ENCODE peak calls at places on chromosomes 16 and 17, in seven cellular contexts. One of them, this sample, is unnamed.

GRCh38 chr16:57591086-57591869 is 37.2 kb upstream of the ADGRG1 start:
- DNase-seq in testis: peak
- DNase-seq in osteoblast: peak
- DNase-seq in lower lobe of right lung: peak
- DNase-seq in uterus: peak
- DNase-seq in epithelial cell of esophagus: peak
- DNase-seq in heart right ventricle: peak
- DNase-seq in this sample: peak

GRCh38 chr17:37725601-37726146 is 19.2 kb downstream of the HNF1B start:
- DNase-seq in uterus: no peak
- DNase-seq in epithelial cell of esophagus: no peak
- DNase-seq in testis: no peak
- DNase-seq in heart right ventricle: no peak
- DNase-seq in lower lobe of right lung: no peak
- DNase-seq in osteoblast: no peak
- DNase-seq in this sample: no peak

GRCh38 chr16:5455110-5455509 is 357.5 kb upstream of the EEF2KMT start:
- DNase-seq in uterus: no peak
- DNase-seq in epithelial cell of esophagus: no peak
- DNase-seq in lower lobe of right lung: no peak
- DNase-seq in testis: no peak
- DNase-seq in heart right ventricle: no peak
- DNase-seq in osteoblast: no peak
- DNase-seq in this sample: no peak

GRCh38 chr16:50308237-50308965 is 42.0 kb downstream of the ADCY7 start:
- DNase-seq in epithelial cell of esophagus: no peak
- DNase-seq in uterus: peak
- DNase-seq in heart right ventricle: no peak
- DNase-seq in osteoblast: peak
- DNase-seq in lower lobe of right lung: no peak
- DNase-seq in testis: peak
- DNase-seq in this sample: no peak

GRCh38 chr17:1076299-1076981 is 79.5 kb downstream of the TIMM22 start:
- DNase-seq in uterus: no peak
- DNase-seq in osteoblast: no peak
- DNase-seq in heart right ventricle: no peak
- DNase-seq in lower lobe of right lung: peak
- DNase-seq in epithelial cell of esophagus: no peak
- DNase-seq in testis: no peak
- DNase-seq in this sample: no peak

GRCh38 chr17:79721993-79722671 is 8.6 kb upstream of the ENPP7 start:
- DNase-seq in lower lobe of right lung: no peak
- DNase-seq in heart right ventricle: no peak
- DNase-seq in epithelial cell of esophagus: no peak
- DNase-seq in testis: no peak
- DNase-seq in uterus: no peak
- DNase-seq in osteoblast: peak
- DNase-seq in this sample: no peak

GRCh38 chr17:10325036-10325435 is 47.8 kb downstream of the MYH13 start:
- DNase-seq in lower lobe of right lung: no peak
- DNase-seq in osteoblast: no peak
- DNase-seq in testis: no peak
- DNase-seq in epithelial cell of esophagus: no peak
- DNase-seq in heart right ventricle: no peak
- DNase-seq in uterus: no peak
- DNase-seq in this sample: no peak

GRCh38 chr16:81940781-81941560 is 70.3 kb downstream of the SDR42E1 start:
- DNase-seq in lower lobe of right lung: no peak
- DNase-seq in uterus: no peak
- DNase-seq in testis: no peak
- DNase-seq in osteoblast: no peak
- DNase-seq in epithelial cell of esophagus: peak
- DNase-seq in heart right ventricle: no peak
- DNase-seq in this sample: peak

GRCh38 chr16:87713469-87714229 is 52.1 kb downstream of the KLHDC4 start:
- DNase-seq in epithelial cell of esophagus: no peak
- DNase-seq in uterus: no peak
- DNase-seq in heart right ventricle: no peak
- DNase-seq in lower lobe of right lung: no peak
- DNase-seq in testis: no peak
- DNase-seq in osteoblast: no peak
- DNase-seq in this sample: no peak

GRCh38 chr17:29565643-29566472 is 979 bp downstream of the ABHD15 start:
- DNase-seq in epithelial cell of esophagus: peak
- DNase-seq in testis: peak
- DNase-seq in heart right ventricle: peak
- DNase-seq in lower lobe of right lung: peak
- DNase-seq in osteoblast: peak
- DNase-seq in uterus: peak
- DNase-seq in this sample: no peak
- H3K4me3 ChIP-seq in epithelial cell of esophagus: peak
- H3K4me3 ChIP-seq in testis: peak
- H3K4me3 ChIP-seq in heart right ventricle: peak
- H3K4me3 ChIP-seq in lower lobe of right lung: peak
- H3K4me3 ChIP-seq in osteoblast: peak
- H3K4me3 ChIP-seq in uterus: peak
- H3K4me3 ChIP-seq in this sample: peak

GRCh38 chr17:8189711-8190477 is at the start of gene BORCS6:
- DNase-seq in heart right ventricle: peak
- DNase-seq in uterus: peak
- DNase-seq in lower lobe of right lung: peak
- DNase-seq in testis: peak
- DNase-seq in epithelial cell of esophagus: peak
- DNase-seq in osteoblast: peak
- DNase-seq in this sample: peak
- TF ChIP-seq CTCF in heart right ventricle: peak
- TF ChIP-seq CTCF in uterus: peak
- TF ChIP-seq CTCF in lower lobe of right lung: peak
- TF ChIP-seq CTCF in testis: no peak
- TF ChIP-seq CTCF in epithelial cell of esophagus: no peak
- TF ChIP-seq CTCF in osteoblast: no peak
- TF ChIP-seq CTCF in this sample: no peak

GRCh38 chr17:17590141-17590735 is 1.3 kb downstream of the PEMT start:
- DNase-seq in lower lobe of right lung: no peak
- DNase-seq in epithelial cell of esophagus: no peak
- DNase-seq in osteoblast: no peak
- DNase-seq in heart right ventricle: no peak
- DNase-seq in testis: no peak
- DNase-seq in uterus: no peak
- DNase-seq in this sample: no peak
- H3K4me3 ChIP-seq in lower lobe of right lung: peak
- H3K4me3 ChIP-seq in epithelial cell of esophagus: peak
- H3K4me3 ChIP-seq in osteoblast: peak
- H3K4me3 ChIP-seq in heart right ventricle: peak
- H3K4me3 ChIP-seq in testis: peak
- H3K4me3 ChIP-seq in uterus: peak
- H3K4me3 ChIP-seq in this sample: peak

GRCh38 chr17:28880572-28880945 is 17.0 kb downstream of the FLOT2 start:
- DNase-seq in uterus: no peak
- DNase-seq in osteoblast: no peak
- DNase-seq in lower lobe of right lung: peak
- DNase-seq in heart right ventricle: no peak
- DNase-seq in epithelial cell of esophagus: peak
- DNase-seq in testis: no peak
- DNase-seq in this sample: no peak
- TF ChIP-seq CTCF in uterus: no peak
- TF ChIP-seq CTCF in osteoblast: no peak
- TF ChIP-seq CTCF in lower lobe of right lung: no peak
- TF ChIP-seq CTCF in heart right ventricle: no peak
- TF ChIP-seq CTCF in epithelial cell of esophagus: no peak
- TF ChIP-seq CTCF in testis: no peak
- TF ChIP-seq CTCF in this sample: no peak

GRCh38 chr16:1333149-1333812 is at the start of gene BAIAP3:
- DNase-seq in testis: peak
- DNase-seq in uterus: no peak
- DNase-seq in osteoblast: peak
- DNase-seq in heart right ventricle: peak
- DNase-seq in epithelial cell of esophagus: peak
- DNase-seq in lower lobe of right lung: no peak
- DNase-seq in this sample: no peak
- H3K4me3 ChIP-seq in testis: peak
- H3K4me3 ChIP-seq in uterus: no peak
- H3K4me3 ChIP-seq in osteoblast: no peak
- H3K4me3 ChIP-seq in heart right ventricle: peak
- H3K4me3 ChIP-seq in epithelial cell of esophagus: no peak
- H3K4me3 ChIP-seq in lower lobe of right lung: peak
- H3K4me3 ChIP-seq in this sample: no peak

GRCh38 chr17:32111141-32111771 is 31.0 kb upstream of the RHOT1 start:
- DNase-seq in epithelial cell of esophagus: peak
- DNase-seq in testis: peak
- DNase-seq in osteoblast: peak
- DNase-seq in lower lobe of right lung: no peak
- DNase-seq in uterus: peak
- DNase-seq in heart right ventricle: peak
- DNase-seq in this sample: peak
- TF ChIP-seq CTCF in epithelial cell of esophagus: peak
- TF ChIP-seq CTCF in testis: no peak
- TF ChIP-seq CTCF in osteoblast: peak
- TF ChIP-seq CTCF in lower lobe of right lung: no peak
- TF ChIP-seq CTCF in uterus: peak
- TF ChIP-seq CTCF in heart right ventricle: peak
- TF ChIP-seq CTCF in this sample: peak

This sample was measured in fibroblast of mammary gland.